ENCODE peak calls at places on chromosomes 1 and 21, in seven cellular contexts. G is IMR-90, Z is WERI-Rb-1, Q is hepatocyte, T is uterus, X is thoracic aorta, L is fibroblast of the aortic adventitia. C is an unnamed sample.

GRCh38 chr1:2476066-2476999 is at the start of gene PLCH2:
- DNase-seq in L (no peak), Z (peak; percentile 96), Q (no peak), T (no peak), G (no peak), X (no peak), C (no peak)

GRCh38 chr21:46111193-46111571 is 13.3 kb downstream of the COL6A2 start:
- DNase-seq in Q (no peak), L (no peak), X (no peak), T (no peak), Z (peak; percentile 8), G (no peak), C (no peak)

GRCh38 chr1:108010581-108010980 is 45.6 kb upstream of the VAV3 start:
- DNase-seq in G (no peak), Z (no peak), T (no peak), X (no peak), Q (no peak), L (no peak), C (no peak)

GRCh38 chr1:44246806-44247205 is 33.5 kb downstream of the DMAP1 start:
- DNase-seq in T (no peak), L (no peak), Q (no peak), X (no peak), G (no peak), Z (no peak), C (no peak)

GRCh38 chr1:30371888-30372791 is 351.2 kb downstream of the MATN1 start:
- DNase-seq in Z (no peak), X (no peak), T (no peak), Q (no peak), G (no peak), L (no peak), C (no peak)

GRCh38 chr1:172399369-172400072 is 21.0 kb upstream of the C1orf105 start:
- DNase-seq in Q (peak; percentile 86), G (peak; percentile 92), Z (no peak), L (peak; percentile 99), T (peak; percentile 73), X (peak; percentile 19), C (peak; percentile 75)

GRCh38 chr1:53063744-53064515 is 1.9 kb downstream of the PODN start:
- DNase-seq in T (no peak), Q (no peak), Z (no peak), X (no peak), L (no peak), G (no peak), C (no peak)

GRCh38 chr1:201660931-201661822 is 122.2 kb downstream of the NAV1 start:
- DNase-seq in T (no peak), X (no peak), Q (no peak), L (no peak), G (peak; percentile 50), Z (peak; percentile 85), C (peak; percentile 33)

GRCh38 chr1:41155105-41155504 is 87.0 kb downstream of the SCMH1 start:
- DNase-seq in Q (no peak), G (no peak), T (no peak), X (no peak), Z (no peak), L (no peak), C (no peak)

GRCh38 chr1:168635129-168635528 is 58.7 kb downstream of the XCL1 start:
- DNase-seq in Z (no peak), Q (no peak), L (no peak), X (no peak), T (no peak), G (no peak), C (no peak)

GRCh38 chr1:185813401-185813979 is 79.3 kb downstream of the HMCN1 start:
- DNase-seq in Z (no peak), T (no peak), X (no peak), G (peak; percentile 73), L (peak; percentile 84), Q (peak; percentile 67), C (peak; percentile 70)

GRCh38 chr1:187626056-187626455 is 797.3 kb downstream of the PLA2G4A start:
- DNase-seq in X (no peak), L (no peak), Q (peak; percentile 18), T (no peak), G (peak; percentile 5), Z (no peak), C (peak; percentile 54)

GRCh38 chr1:36098650-36099365 is 10.1 kb downstream of the ADPRS start:
- DNase-seq in Z (no peak), G (no peak), Q (no peak), T (no peak), L (no peak), X (no peak), C (no peak)

GRCh38 chr1:11559211-11559970 is 80.4 kb downstream of the DISP3 start:
- DNase-seq in T (no peak), Z (no peak), L (no peak), G (no peak), X (no peak), Q (no peak), C (peak; percentile 81)

GRCh38 chr1:245365071-245365470 is 210.3 kb downstream of the KIF26B start:
- DNase-seq in Z (no peak), L (no peak), G (no peak), T (no peak), X (no peak), Q (no peak), C (no peak)

GRCh38 chr1:85576642-85577420 is 3.7 kb upstream of the CCN1 start:
- DNase-seq in L (peak; percentile 85), T (peak; percentile 92), Q (peak; percentile 90), X (peak; percentile 79), G (peak; percentile 88), Z (peak; percentile 72), C (peak; percentile 82)

GRCh38 chr1:12206792-12207424 is 22.9 kb upstream of the VPS13D start:
- DNase-seq in Q (no peak), T (no peak), Z (no peak), L (no peak), G (no peak), X (no peak), C (no peak)

GRCh38 chr1:63326106-63326472 is 3.7 kb downstream of the FOXD3 start:
- DNase-seq in G (no peak), Z (no peak), L (no peak), X (no peak), Q (no peak), T (no peak), C (no peak)
- H3K4me3 ChIP-seq in G (no peak overlapping the region), Z (peak overlapping the region; percentile 3), L (no peak overlapping the region), X (no peak overlapping the region), Q (no peak overlapping the region), T (no peak overlapping the region), C (no peak overlapping the region)

DNA sequence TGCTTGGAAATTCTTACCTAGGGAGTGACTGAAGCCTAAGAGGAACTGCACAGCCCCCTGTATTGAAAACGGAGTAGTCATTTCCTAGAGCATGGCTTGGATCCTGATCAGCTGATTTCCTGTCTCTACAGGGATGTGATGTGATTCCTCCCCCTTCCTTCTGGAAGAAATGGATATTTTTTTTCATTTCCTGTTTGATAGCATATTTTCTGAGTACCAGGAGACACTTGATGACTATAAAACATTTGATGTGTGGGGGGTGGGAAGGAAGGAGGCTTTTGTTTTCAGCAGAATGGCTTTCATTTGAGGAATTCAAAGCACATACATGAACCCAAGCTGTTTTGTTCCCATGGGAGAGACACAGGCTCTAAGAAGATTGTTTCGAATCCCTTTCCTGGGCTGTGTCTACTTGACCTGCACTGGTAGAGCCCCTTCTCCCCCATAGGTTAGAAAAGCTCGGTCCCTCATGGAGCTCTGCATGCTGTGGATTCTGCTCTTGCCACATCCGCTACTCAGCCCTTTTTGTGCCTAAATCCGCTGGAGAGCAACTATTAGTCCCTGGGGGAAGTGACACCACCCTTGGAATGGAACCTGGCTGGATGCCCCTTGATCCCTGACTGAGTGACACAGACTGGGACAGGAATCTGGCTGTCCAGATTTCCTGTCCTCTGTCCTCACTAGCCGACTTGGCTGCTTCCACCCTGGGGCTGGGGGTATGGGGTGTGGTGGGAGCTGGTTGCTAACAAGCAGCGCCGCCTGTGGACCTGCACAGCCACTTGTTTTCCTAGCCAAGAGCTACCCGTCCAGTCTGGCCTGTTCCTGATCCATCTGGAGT is 71.8 kb upstream of the MACF1 start:
- DNase-seq in Q (peak; percentile 80), G (peak; percentile 57), L (peak; percentile 51), X (peak; percentile 25), Z (peak; percentile 40), T (peak; percentile 36), C (peak; percentile 95)
- TF ChIP-seq CTCF in Q (peak; percentile 26), G (no peak), L (no peak), X (peak; percentile 14), Z (no peak), T (no peak), C (peak; percentile 58)

GRCh38 chr21:40841524-40842196 is 5.3 kb downstream of the DSCAM start:
- DNase-seq in L (no peak), X (no peak), Q (peak; percentile 86), Z (peak; percentile 97), T (no peak), G (no peak), C (peak; percentile 79)

GRCh38 chr21:40839551-40839950 is 7.4 kb downstream of the DSCAM start:
- DNase-seq in G (no peak), T (no peak), Z (no peak), L (no peak), X (no peak), Q (no peak), C (no peak)

GRCh38 chr21:40840441-40840840 is 6.5 kb downstream of the DSCAM start:
- DNase-seq in X (no peak), Q (no peak), L (no peak), G (no peak), Z (no peak), T (no peak), C (peak; percentile 75)

GRCh38 chr21:40844935-40845334 is 2.0 kb downstream of the DSCAM start:
- DNase-seq in T (no peak), Z (no peak), X (no peak), G (no peak), Q (no peak), L (no peak), C (peak; percentile 86)

DNA sequence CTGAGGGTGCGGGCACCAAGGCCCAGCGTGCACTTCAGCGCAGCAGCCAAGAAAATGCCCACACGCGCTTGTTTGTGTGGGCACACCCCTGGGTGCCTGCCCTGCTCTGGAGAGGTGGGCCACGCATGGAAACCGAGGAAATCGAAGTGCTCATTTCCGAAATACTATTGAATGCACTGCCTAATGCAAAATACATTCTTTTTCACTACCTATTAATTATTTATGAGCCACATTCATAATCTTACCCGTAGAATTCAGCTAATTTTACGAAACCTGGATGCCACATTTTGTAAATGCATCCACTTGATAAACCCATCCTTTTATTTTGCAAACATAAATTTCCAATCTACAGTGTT is 4.8 kb downstream of the DSCAM start:
- DNase-seq in X (no peak), Z (no peak), G (no peak), Q (no peak), L (no peak), T (no peak), C (no peak)
- H3K4me3 ChIP-seq in X (no peak overlapping the region), Z (peak overlapping the region; percentile 57), G (no peak overlapping the region), Q (no peak overlapping the region), L (no peak overlapping the region), T (no peak overlapping the region), C (no peak overlapping the region)

DNA sequence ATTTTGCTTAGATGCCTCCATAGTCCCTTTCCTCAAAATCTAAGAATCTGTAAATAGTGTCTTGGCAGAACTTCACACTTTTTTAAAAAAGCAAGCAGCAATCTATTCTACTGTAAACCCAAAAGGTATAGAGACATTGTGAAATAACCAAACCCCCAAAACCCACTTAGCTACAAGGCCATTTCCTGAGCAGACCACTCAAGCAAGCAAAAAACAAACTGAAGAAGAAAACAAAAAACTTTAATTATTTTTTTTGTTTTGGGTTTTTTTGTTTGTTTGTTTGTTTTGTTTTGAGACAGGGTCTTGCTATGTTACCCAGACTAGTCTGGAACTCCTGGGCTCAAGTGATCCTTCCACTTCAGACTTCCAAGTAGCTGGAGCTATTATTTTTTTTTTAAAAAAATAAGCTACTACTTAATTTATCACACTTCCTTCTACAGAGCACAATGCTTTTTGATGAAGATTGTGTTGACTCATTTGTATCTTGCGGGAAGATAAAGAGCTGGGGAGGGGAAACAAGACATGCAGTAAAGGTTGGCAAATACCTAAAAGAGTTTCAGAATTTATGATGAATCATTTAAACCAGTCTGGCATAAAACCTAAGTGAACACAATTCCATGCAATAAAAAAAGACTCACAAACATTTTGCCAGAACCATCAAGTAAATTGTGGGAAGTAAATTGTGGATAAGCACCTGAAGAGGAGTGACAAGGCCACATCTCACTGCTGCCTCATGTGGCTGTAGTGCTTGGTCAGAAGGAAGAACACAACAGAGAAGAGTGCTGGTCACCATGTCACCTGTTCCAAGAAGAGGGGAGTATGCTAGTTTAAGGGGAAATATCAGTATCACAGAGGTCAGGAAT is 2.7 kb upstream of the PTPN22 start:
- DNase-seq in T (no peak), X (no peak), Q (peak; percentile 10), G (peak; percentile 8), Z (peak; percentile 16), L (peak; percentile 57), C (peak; percentile 83)
- TF ChIP-seq CTCF in T (no peak), X (no peak), Q (peak; percentile 6), G (peak; percentile 5), Z (peak; percentile 52), L (peak; percentile 43), C (peak; percentile 50)